ENCODE peak calls at places on chromosomes 6 and 20, in five cellular contexts. Z, K, I, F and J are unnamed samples.

GRCh38 chr20:24966317-24967012 is 17.4 kb downstream of the CST7 start:
- DNase-seq in F (no peak), K (no peak), Z (no peak), I (no peak), J (no peak)

GRCh38 chr6:43196337-43196736 is 14.3 kb downstream of the CUL9 start:
- DNase-seq in F (no peak), I (no peak), K (no peak), Z (no peak), J (no peak)

GRCh38 chr6:36822506-36823269 is 16.6 kb downstream of the CPNE5 start:
- DNase-seq in Z (peak; percentile 17), F (no peak), I (no peak), K (no peak), J (no peak)

GRCh38 chr6:4486543-4487319 is 289.5 kb upstream of the CDYL start:
- DNase-seq in K (peak; percentile 18), I (no peak), F (no peak), Z (no peak), J (no peak)

GRCh38 chr6:36320475-36320874 is 16.2 kb downstream of the BNIP5 start:
- DNase-seq in F (no peak), K (peak; percentile 26), Z (no peak), I (no peak), J (no peak)

GRCh38 chr20:20664795-20665194 is 47.6 kb downstream of the RALGAPA2 start:
- DNase-seq in F (no peak), Z (peak; percentile 17), I (no peak), K (peak; percentile 53), J (peak; percentile 3)

GRCh38 chr6:55652429-55652828 is 73.4 kb upstream of the HMGCLL1 start:
- DNase-seq in I (no peak), Z (no peak), F (no peak), K (no peak), J (no peak)

GRCh38 chr6:51678905-51679620 is 408.4 kb downstream of the PKHD1 start:
- DNase-seq in Z (no peak), K (peak; percentile 77), F (no peak), I (no peak), J (no peak)

GRCh38 chr20:3660262-3661059 is 2.7 kb downstream of the GFRA4 start:
- DNase-seq in Z (no peak), I (no peak), F (no peak), K (no peak), J (peak; percentile 20)

GRCh38 chr6:105099371-105099770 is 80.4 kb downstream of the POPDC3 start:
- DNase-seq in F (no peak), Z (no peak), I (no peak), K (no peak), J (no peak)

GRCh38 chr6:140208286-140208685 is 833.8 kb upstream of the CITED2 start:
- DNase-seq in I (no peak), F (no peak), Z (no peak), K (no peak), J (no peak)

GRCh38 chr6:110609101-110609500 is 132.7 kb upstream of the SLC22A16 start:
- DNase-seq in Z (no peak), K (no peak), I (no peak), F (no peak), J (no peak)

GRCh38 chr20:12715371-12715770 is 293.4 kb upstream of the SPTLC3 start:
- DNase-seq in F (no peak), K (no peak), I (no peak), Z (no peak), J (no peak)

GRCh38 chr20:4556781-4557180 is 164.9 kb upstream of the PRND start:
- DNase-seq in I (no peak), K (no peak), Z (no peak), F (no peak), J (no peak)

GRCh38 chr20:44714701-44715494 is at the start of gene CCN5:
- DNase-seq in K (peak; percentile 91), F (peak; percentile 83), I (peak; percentile 93), Z (no peak), J (peak; percentile 95)

GRCh38 chr6:33008944-33009861 is at the start of gene HLA-DOA:
- DNase-seq in F (peak; percentile 16), Z (no peak), K (no peak), I (no peak), J (peak; percentile 23)

GRCh38 chr6:10369896-10370295 is 45.0 kb downstream of the TFAP2A start:
- DNase-seq in I (no peak), F (peak; percentile 77), Z (no peak), K (peak; percentile 97), J (peak; percentile 60)

GRCh38 chr6:48560408-48560807 is 449.4 kb upstream of the PTCHD4 start:
- DNase-seq in F (peak; percentile 61), Z (no peak), I (no peak), K (peak; percentile 85), J (peak; percentile 10)

GRCh38 chr20:52457826-52458225 is 266.2 kb upstream of the ZFP64 start:
- DNase-seq in I (no peak), K (peak; percentile 93), F (no peak), Z (no peak), J (peak; percentile 58)

GRCh38 chr6:133973109-133973971 is 20.3 kb downstream of the TBPL1 start:
- DNase-seq in F (peak; percentile 56), I (no peak), Z (peak; percentile 52), K (peak; percentile 74), J (peak; percentile 70)

GRCh38 chr6:167015302-167015701 is 16.1 kb downstream of the CEP43 start:
- DNase-seq in I (no peak), Z (no peak), K (no peak), F (no peak), J (no peak)

GRCh38 chr6:15663057-15663638 is 320 bp upstream of the DTNBP1 start:
- DNase-seq in K (peak; percentile 75), Z (no peak), I (no peak), F (peak; percentile 78), J (peak; percentile 83)

GRCh38 chr6:139425780-139426179 is 51.3 kb upstream of the CITED2 start:
- DNase-seq in K (no peak), F (no peak), Z (no peak), I (no peak), J (no peak)